ENCODE peak calls at places on chromosome 18, in nine cellular contexts. Z, L, J, R, E, K, Y, D and A are unnamed samples.

GRCh38 chr18:23964282-23965238 is 50.0 kb upstream of the TTC39C start:
- DNase-seq in Z (no peak), L (no peak), J (no peak), R (peak), E (no peak), K (no peak), Y (no peak), D (peak), A (no peak)

GRCh38 chr18:23752363-23752762 is 63.1 kb downstream of the LAMA3 start:
- DNase-seq in Z (no peak), L (no peak), J (no peak), R (no peak), E (no peak), K (no peak), Y (no peak), D (no peak), A (no peak)

GRCh38 chr18:34345738-34346137 is 121.0 kb upstream of the NOL4 start:
- DNase-seq in Z (no peak), L (no peak), J (no peak), R (no peak), E (no peak), K (no peak), Y (no peak), D (no peak), A (no peak)

GRCh38 chr18:55522011-55522410 is 66.0 kb downstream of the TCF4 start:
- DNase-seq in Z (no peak), L (peak), J (no peak), R (peak), E (no peak), K (no peak), Y (no peak), D (peak), A (no peak)

GRCh38 chr18:79169958-79170555 is 100.9 kb downstream of the ATP9B start:
- DNase-seq in Z (no peak), L (peak), J (no peak), R (no peak), E (no peak), K (no peak), Y (no peak), D (no peak), A (no peak)

GRCh38 chr18:2547477-2548087 is 23.7 kb downstream of the METTL4 start:
- DNase-seq in Z (no peak), L (peak), J (no peak), R (no peak), E (no peak), K (peak), Y (no peak), D (no peak), A (no peak)

GRCh38 chr18:35732652-35733051 is 151.1 kb downstream of the GALNT1 start:
- DNase-seq in Z (no peak), L (peak), J (no peak), R (no peak), E (no peak), K (no peak), Y (no peak), D (no peak), A (no peak)

GRCh38 chr18:60445341-60445740 is 72.8 kb upstream of the MC4R start:
- DNase-seq in Z (no peak), L (peak), J (no peak), R (no peak), E (peak), K (no peak), Y (no peak), D (no peak), A (peak)

GRCh38 chr18:36281941-36282340 is 15.6 kb upstream of the FHOD3 start:
- DNase-seq in Z (no peak), L (peak), J (no peak), R (no peak), E (no peak), K (no peak), Y (no peak), D (no peak), A (no peak)

GRCh38 chr18:48922801-48923730 is 27.7 kb downstream of the SMAD7 start:
- DNase-seq in Z (no peak), L (peak), J (peak), R (no peak), E (no peak), K (peak), Y (no peak), D (peak), A (no peak)

GRCh38 chr18:48410095-48410920 is 1.1 kb upstream of the ZBTB7C start:
- DNase-seq in Z (peak), L (peak), J (peak), R (peak), E (peak), K (peak), Y (peak), D (peak), A (peak)

GRCh38 chr18:47261902-47262301 is 10.4 kb upstream of the SKOR2 start:
- DNase-seq in Z (no peak), L (no peak), J (no peak), R (no peak), E (no peak), K (no peak), Y (no peak), D (no peak), A (no peak)

GRCh38 chr18:10530852-10531251 is 5.0 kb downstream of the NAPG start:
- DNase-seq in Z (peak), L (no peak), J (no peak), R (peak), E (no peak), K (no peak), Y (no peak), D (no peak), A (no peak)

GRCh38 chr18:63564576-63564975 is 22.4 kb downstream of the SERPINB12 start:
- DNase-seq in Z (no peak), L (no peak), J (no peak), R (no peak), E (no peak), K (no peak), Y (no peak), D (no peak), A (no peak)

GRCh38 chr18:66495844-66496243 is 108.0 kb downstream of the CDH19 start:
- DNase-seq in Z (peak), L (peak), J (no peak), R (no peak), E (peak), K (peak), Y (no peak), D (peak), A (peak)

GRCh38 chr18:45353530-45353929 is 261.7 kb upstream of the SLC14A2 start:
- DNase-seq in Z (no peak), L (no peak), J (no peak), R (no peak), E (no peak), K (no peak), Y (no peak), D (no peak), A (no peak)

GRCh38 chr18:44170208-44170880 is 510.3 kb upstream of the SETBP1 start:
- DNase-seq in Z (no peak), L (no peak), J (no peak), R (no peak), E (no peak), K (no peak), Y (no peak), D (no peak), A (no peak)

GRCh38 chr18:77147418-77147852 is 14.9 kb upstream of the MBP start:
- DNase-seq in Z (no peak), L (peak), J (no peak), R (no peak), E (no peak), K (no peak), Y (no peak), D (no peak), A (no peak)

GRCh38 chr18:56162316-56162715 is 476.1 kb downstream of the TXNL1 start:
- DNase-seq in Z (no peak), L (peak), J (no peak), R (no peak), E (no peak), K (no peak), Y (no peak), D (no peak), A (no peak)

GRCh38 chr18:56240405-56240804 is 398.0 kb downstream of the TXNL1 start:
- DNase-seq in Z (no peak), L (no peak), J (no peak), R (no peak), E (peak), K (no peak), Y (no peak), D (no peak), A (no peak)

GRCh38 chr18:32056613-32057358 is 34.9 kb upstream of the RNF138 start:
- DNase-seq in Z (no peak), L (no peak), J (no peak), R (no peak), E (no peak), K (no peak), Y (no peak), D (no peak), A (no peak)

GRCh38 chr18:6994719-6995430 is 122.7 kb downstream of the LAMA1 start:
- DNase-seq in Z (no peak), L (no peak), J (no peak), R (no peak), E (no peak), K (peak), Y (no peak), D (no peak), A (no peak)

GRCh38 chr18:12088731-12089375 is 4.8 kb upstream of the ANKRD62 start:
- DNase-seq in Z (no peak), L (no peak), J (no peak), R (no peak), E (no peak), K (no peak), Y (no peak), D (no peak), A (no peak)

GRCh38 chr18:54684786-54685185 is 93.7 kb downstream of the DYNAP start:
- DNase-seq in Z (peak), L (peak), J (no peak), R (no peak), E (no peak), K (no peak), Y (no peak), D (no peak), A (peak)

GRCh38 chr18:5395860-5396448 is 100.4 kb upstream of the ZBTB14 start:
- DNase-seq in Z (no peak), L (no peak), J (no peak), R (no peak), E (no peak), K (no peak), Y (no peak), D (no peak), A (no peak)

GRCh38 chr18:39624934-39625333 is 2059.3 kb upstream of the CELF4 start:
- DNase-seq in Z (no peak), L (peak), J (no peak), R (no peak), E (peak), K (no peak), Y (no peak), D (no peak), A (no peak)

GRCh38 chr18:46134920-46135675 is 30.9 kb downstream of the HAUS1 start:
- DNase-seq in Z (no peak), L (no peak), J (no peak), R (no peak), E (no peak), K (no peak), Y (no peak), D (no peak), A (no peak)

GRCh38 chr18:11713756-11714155 is 24.7 kb downstream of the GNAL start:
- DNase-seq in Z (no peak), L (no peak), J (no peak), R (no peak), E (no peak), K (no peak), Y (no peak), D (no peak), A (no peak)

GRCh38 chr18:35861367-35862114 is 110.9 kb upstream of the RMP24 start:
- DNase-seq in Z (no peak), L (peak), J (no peak), R (no peak), E (peak), K (no peak), Y (no peak), D (no peak), A (no peak)

GRCh38 chr18:57744211-57744694 is 58.9 kb downstream of the ATP8B1 start:
- DNase-seq in Z (no peak), L (peak), J (no peak), R (no peak), E (no peak), K (no peak), Y (no peak), D (peak), A (no peak)

GRCh38 chr18:5970032-5970431 is 74.7 kb upstream of the TMEM200C start:
- DNase-seq in Z (no peak), L (peak), J (no peak), R (no peak), E (no peak), K (no peak), Y (no peak), D (no peak), A (no peak)